ENCODE peak calls at places on chromosomes 5 and 9, in five cellular contexts. H is MM.1S, G is Karpas-422, N is GM23338, S is GM23248. D is an unnamed sample. For H3K9me2, the result is how much of the 10 kb centered on the place peaks cover.

GRCh38 chr5:137995077-137995746 is 37.7 kb downstream of the FAM13B start:
- DNase-seq in H (no peak), G (no peak), N (no peak), S (peak), D (no peak)

GRCh38 chr5:56527174-56527573 is 288.2 kb upstream of the MAP3K1 start:
- DNase-seq in H (no peak), G (no peak), N (no peak), S (no peak), D (no peak)

GRCh38 chr9:77598961-77599360 is 49.2 kb downstream of the GNA14 start:
- DNase-seq in H (no peak), G (no peak), N (no peak), S (no peak), D (no peak)

GRCh38 chr5:117623042-117623815 is 1048.6 kb upstream of the SEMA6A start:
- DNase-seq in H (peak), G (no peak), N (no peak), S (no peak), D (peak)

GRCh38 chr9:90044263-90044662 is 439.5 kb downstream of the GADD45G start:
- DNase-seq in H (no peak), G (no peak), N (no peak), S (no peak), D (no peak)

GRCh38 chr5:36156124-36156601 is 4.3 kb downstream of the SKP2 start:
- DNase-seq in H (no peak), G (no peak), N (no peak), S (peak), D (peak)

GRCh38 chr5:81922790-81923398 is 48.9 kb upstream of the ATG10 start:
- DNase-seq in H (no peak), G (no peak), N (no peak), S (no peak), D (no peak)

GRCh38 chr5:10856646-10857332 is 95.8 kb upstream of the DAP start:
- DNase-seq in H (no peak), G (peak), N (peak), S (peak), D (peak)

GRCh38 chr5:168746893-168747640 is 167.9 kb upstream of the PANK3 start:
- DNase-seq in H (no peak), G (no peak), N (peak), S (peak), D (no peak)

GRCh38 chr5:146402949-146403348 is 44.2 kb upstream of the TCERG1 start:
- DNase-seq in H (no peak), G (peak), N (peak), S (no peak), D (no peak)

GRCh38 chr9:16708638-16709435 is 161.6 kb downstream of the BNC2 start:
- DNase-seq in H (no peak), G (no peak), N (peak), S (no peak), D (no peak)

GRCh38 chr9:16712800-16713199 is 157.7 kb downstream of the BNC2 start:
- DNase-seq in H (no peak), G (no peak), N (no peak), S (no peak), D (no peak)

GRCh38 chr9:16715404-16715803 is 155.1 kb downstream of the BNC2 start:
- DNase-seq in H (no peak), G (no peak), N (no peak), S (peak), D (no peak)

GRCh38 chr9:16709936-16710335 is 160.5 kb downstream of the BNC2 start:
- DNase-seq in H (no peak), G (no peak), N (peak), S (no peak), D (no peak)

GRCh38 chr9:16710888-16711287 is 159.6 kb downstream of the BNC2 start:
- DNase-seq in H (no peak), G (no peak), N (peak), S (no peak), D (no peak)
- H3K9me2 ChIP-seq in H (under half), G (under half), N (under half), S (under half), D (under half)

GRCh38 chr9:92407818-92408217 is 3.4 kb upstream of the OGN start:
- DNase-seq in H (no peak), G (no peak), N (no peak), S (no peak), D (no peak)

GRCh38 chr9:92404437-92404836 is at the start of gene OGN:
- DNase-seq in H (no peak), G (no peak), N (no peak), S (peak), D (peak)

GRCh38 chr9:92406506-92406905 is 2.1 kb upstream of the OGN start:
- DNase-seq in H (peak), G (peak), N (no peak), S (no peak), D (peak)

GRCh38 chr9:92404031-92404430 is 347 bp downstream of the OGN start:
- DNase-seq in H (no peak), G (no peak), N (no peak), S (no peak), D (no peak)

DNA sequence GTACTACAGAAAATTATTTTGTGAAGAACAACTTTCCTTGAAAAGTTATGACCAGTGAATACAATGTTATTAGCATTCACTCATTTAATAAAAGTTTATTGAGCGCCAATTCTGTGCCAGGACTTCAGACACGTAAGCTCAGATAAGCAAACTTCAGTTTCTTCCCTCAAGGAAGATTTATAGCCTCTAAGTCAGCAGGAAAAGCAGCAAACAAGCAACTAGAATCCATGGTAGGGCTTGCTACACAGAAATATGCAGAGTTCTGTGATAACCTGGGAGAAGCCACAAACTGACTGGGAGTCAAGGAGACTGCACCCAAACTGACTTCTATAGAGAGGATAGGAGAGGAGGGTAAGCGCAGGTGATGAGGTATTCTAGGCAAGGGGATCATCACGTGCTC is 1.4 kb upstream of the OGN start:
- DNase-seq in H (no peak), G (no peak), N (no peak), S (no peak), D (peak)
- H2AFZ ChIP-seq in H (peak), G (peak), N (no peak), S (no peak), D (no peak)

DNA sequence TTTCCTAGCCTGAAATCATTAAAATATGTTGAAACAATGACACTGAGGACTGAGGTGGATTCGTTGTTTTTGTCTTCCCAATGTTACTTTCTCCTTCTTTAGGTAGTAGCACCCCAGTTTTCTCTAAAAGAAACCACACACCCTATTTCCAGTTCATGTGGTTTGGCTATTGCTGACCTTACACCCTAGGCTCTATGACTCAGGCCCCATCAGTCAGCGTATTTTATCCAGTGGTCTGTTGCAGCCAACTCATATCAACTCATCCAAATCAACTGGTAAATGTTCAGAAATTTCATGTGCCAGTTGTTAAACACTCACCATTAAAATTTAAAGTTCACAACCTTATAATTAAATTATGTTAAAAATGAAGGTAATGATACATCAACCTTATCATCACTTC is 44.6 kb upstream of the NFIB start:
- DNase-seq in H (no peak), G (no peak), N (no peak), S (peak), D (no peak)
- H3K9me2 ChIP-seq in H (under half), G (under half), N (under half), S (under half), D (under half)

GRCh38 chr5:76692651-76693050 is 23.3 kb upstream of the F2R start:
- DNase-seq in H (no peak), G (no peak), N (no peak), S (no peak), D (no peak)

GRCh38 chr5:76694317-76694716 is 21.6 kb upstream of the F2R start:
- DNase-seq in H (no peak), G (no peak), N (no peak), S (no peak), D (no peak)

GRCh38 chr5:76696254-76696653 is 19.7 kb upstream of the F2R start:
- DNase-seq in H (no peak), G (no peak), N (no peak), S (no peak), D (no peak)

GRCh38 chr5:76693141-76693540 is 22.8 kb upstream of the F2R start:
- DNase-seq in H (no peak), G (no peak), N (no peak), S (no peak), D (no peak)

DNA sequence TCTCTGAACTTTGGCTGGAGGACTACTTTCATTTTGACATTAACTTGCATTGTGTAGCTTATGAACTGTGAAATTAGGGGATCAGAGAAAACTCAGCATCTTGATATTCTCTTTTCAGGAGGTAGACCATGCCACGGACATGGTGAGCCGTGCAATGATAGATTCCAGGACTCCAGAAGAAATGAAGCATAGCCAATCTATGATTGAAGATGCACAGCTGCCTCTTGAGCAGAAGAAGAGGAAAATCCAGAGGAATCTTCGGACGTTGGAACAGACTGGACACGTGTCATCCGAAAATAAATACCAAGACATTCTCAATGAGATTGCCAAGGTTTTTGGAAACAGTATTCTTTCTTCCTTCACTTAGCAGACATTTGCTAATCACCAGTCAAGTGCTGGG is 20.6 kb upstream of the F2R start:
- DNase-seq in H (no peak), G (no peak), N (no peak), S (no peak), D (no peak)
- H2AFZ ChIP-seq in H (no peak), G (no peak), N (no peak), S (no peak), D (no peak)

GRCh38 chr5:90849939-90850338 is 291.3 kb downstream of the ADGRV1 start:
- DNase-seq in H (no peak), G (no peak), N (no peak), S (no peak), D (no peak)

GRCh38 chr5:90855296-90855990 is 296.8 kb downstream of the ADGRV1 start:
- DNase-seq in H (no peak), G (no peak), N (no peak), S (no peak), D (no peak)

DNA sequence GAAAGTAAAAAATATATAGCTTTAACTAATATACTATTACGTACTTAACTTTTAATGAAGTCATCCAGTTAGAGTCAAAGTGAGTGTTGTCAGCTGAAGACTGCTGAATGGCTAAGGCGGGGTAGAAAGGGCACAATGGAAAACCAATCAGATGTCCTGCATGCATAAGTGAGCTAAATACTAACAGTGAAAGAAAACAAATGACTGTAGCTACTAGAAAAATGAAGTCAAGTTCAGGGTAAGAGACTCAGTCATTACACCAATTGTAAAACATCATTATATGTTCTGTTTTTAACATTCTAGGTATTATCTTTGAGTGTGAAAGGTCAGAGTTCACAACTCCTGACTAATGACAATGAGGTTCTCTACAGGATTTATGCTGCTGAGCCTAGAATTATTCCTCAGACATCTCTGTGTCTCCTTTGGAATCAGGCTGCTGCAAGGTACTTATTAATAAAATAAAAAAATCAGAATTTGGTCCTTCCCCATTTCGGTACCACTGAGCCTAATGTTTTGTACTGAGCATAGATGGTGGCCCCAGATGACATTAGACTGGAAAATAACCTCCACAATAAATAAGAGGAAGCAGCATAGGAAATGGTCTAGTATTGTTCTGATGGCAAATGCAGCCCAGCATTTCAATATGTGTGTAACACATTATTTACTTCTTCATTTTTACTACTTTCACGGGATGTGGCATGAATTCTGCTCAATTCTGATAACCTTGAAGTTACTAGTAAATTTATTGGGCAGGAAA is 295.3 kb downstream of the ADGRV1 start:
- DNase-seq in H (no peak), G (no peak), N (no peak), S (no peak), D (no peak)
- H3K9me2 ChIP-seq in H (under half), G (under half), N (under half), S (under half), D (under half)

GRCh38 chr5:151345808-151346478 is 1.4 kb downstream of the SLC36A2 start:
- DNase-seq in H (no peak), G (no peak), N (no peak), S (peak), D (no peak)
- H2AFZ ChIP-seq in H (no peak), G (no peak), N (peak), S (no peak), D (no peak)

GRCh38 chr5:101142102-101142501 is 239.0 kb upstream of the ST8SIA4 start:
- DNase-seq in H (no peak), G (no peak), N (no peak), S (no peak), D (no peak)

DNA sequence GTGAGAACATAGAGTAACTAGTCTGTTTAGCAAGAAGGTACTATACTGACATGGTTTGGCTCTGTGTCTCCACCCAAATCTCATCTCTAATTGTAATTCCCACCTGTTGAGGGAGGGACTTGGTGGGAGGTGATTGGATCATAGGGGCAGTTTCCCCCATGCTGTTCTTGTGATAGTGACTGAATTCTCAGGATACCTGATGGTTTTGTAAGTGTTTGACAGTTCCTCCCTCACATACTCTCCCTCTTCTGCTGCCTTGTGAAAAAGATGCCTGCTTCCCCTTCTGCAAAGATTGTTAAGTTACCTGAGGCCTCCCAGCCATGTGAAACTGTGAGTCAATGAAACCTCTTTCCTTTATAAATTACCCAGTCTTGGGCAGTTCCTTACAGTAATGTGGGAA is 240.4 kb upstream of the ST8SIA4 start:
- DNase-seq in H (no peak), G (no peak), N (peak), S (no peak), D (no peak)
- H3K9me2 ChIP-seq in H (under half), G (under half), N (under half), S (under half), D (under half)

GRCh38 chr5:73625314-73625904 is 587 bp upstream of the ARHGEF28 start:
- DNase-seq in H (peak), G (no peak), N (no peak), S (no peak), D (no peak)

GRCh38 chr5:73625905-73626811 is at the start of gene ARHGEF28:
- DNase-seq in H (peak), G (no peak), N (peak), S (peak), D (peak)

GRCh38 chr5:73623929-73624404 is 2.0 kb upstream of the ARHGEF28 start:
- DNase-seq in H (no peak), G (no peak), N (no peak), S (no peak), D (peak)

GRCh38 chr5:73623060-73623459 is 2.9 kb upstream of the ARHGEF28 start:
- DNase-seq in H (no peak), G (no peak), N (no peak), S (no peak), D (no peak)

DNA sequence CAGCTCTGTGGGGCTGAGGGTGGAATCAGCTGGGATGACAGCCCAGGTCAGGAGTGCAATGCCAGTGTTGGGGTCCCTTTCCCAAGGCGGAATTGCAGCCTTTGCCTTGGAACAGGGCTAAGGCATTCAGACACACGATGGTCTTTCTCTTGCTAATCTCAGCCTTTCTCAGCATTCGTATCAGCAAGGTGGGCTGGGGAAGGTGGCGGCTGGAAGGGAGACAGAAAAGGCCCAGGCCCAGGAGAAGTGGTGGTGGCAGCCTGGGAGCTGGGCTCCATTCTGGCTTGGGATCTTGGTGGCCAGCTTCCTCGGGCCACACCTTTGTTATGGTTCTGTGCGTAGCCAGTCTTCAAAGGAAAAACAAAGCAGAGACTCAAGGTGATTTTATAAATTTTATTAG is 1.1 kb upstream of the ARHGEF28 start:
- DNase-seq in H (no peak), G (no peak), N (peak), S (no peak), D (no peak)
- H2AFZ ChIP-seq in H (no peak), G (no peak), N (no peak), S (peak), D (no peak)

DNA sequence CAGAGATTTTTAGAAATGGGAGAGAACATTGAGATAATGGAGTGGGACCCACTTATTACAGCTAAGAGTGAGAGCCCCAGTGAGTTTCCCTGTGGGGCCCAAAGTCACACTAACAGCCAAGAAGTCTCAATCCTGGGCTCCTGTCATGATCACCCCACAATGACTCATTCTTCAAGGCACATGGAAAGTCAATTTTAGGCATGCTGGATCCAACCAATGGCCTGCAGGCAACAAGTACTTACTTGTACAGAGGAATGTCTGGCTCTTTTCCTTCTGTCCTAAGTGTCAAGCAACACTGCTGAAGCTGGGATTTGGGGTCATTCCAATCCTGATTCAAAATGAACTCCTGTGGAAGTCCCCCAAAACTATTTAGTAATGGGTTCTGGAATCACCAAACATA is 123.1 kb downstream of the DROSHA start:
- DNase-seq in H (no peak), G (no peak), N (no peak), S (peak), D (no peak)
- H3K9me2 ChIP-seq in H (under half), G (under half), N (under half), S (under half), D (under half)